ENCODE peak calls at places on chromosome 14, in seven cellular contexts. Y, N, S, R, D, P and B are unnamed samples.

GRCh38 chr14:67221248-67221981 is 19.8 kb upstream of the PALS1 start:
- DNase-seq in Y (no peak), N (no peak), S (peak; percentile 97), R (no peak), D (peak; percentile 53), P (peak; percentile 6), B (no peak)

GRCh38 chr14:99687284-99688209 is 3.4 kb downstream of the CYP46A1 start:
- DNase-seq in Y (no peak), N (peak; percentile 5), S (no peak), R (no peak), D (no peak), P (peak; percentile 15), B (no peak)

GRCh38 chr14:62667515-62667914 is 377.7 kb downstream of the KCNH5 start:
- DNase-seq in Y (no peak), N (no peak), S (no peak), R (no peak), D (no peak), P (no peak), B (no peak)

GRCh38 chr14:94992046-94992445 is 165.3 kb downstream of the DICER1 start:
- DNase-seq in Y (no peak), N (no peak), S (no peak), R (no peak), D (no peak), P (no peak), B (no peak)

GRCh38 chr14:67253076-67253635 is 11.9 kb downstream of the PALS1 start:
- DNase-seq in Y (no peak), N (no peak), S (no peak), R (no peak), D (no peak), P (no peak), B (no peak)

GRCh38 chr14:98705826-98706225 is 566.2 kb downstream of the BCL11B start:
- DNase-seq in Y (no peak), N (no peak), S (no peak), R (no peak), D (no peak), P (no peak), B (no peak)

GRCh38 chr14:68767248-68767645 is 25.6 kb downstream of the ZFP36L1 start:
- DNase-seq in Y (no peak), N (no peak), S (no peak), R (no peak), D (no peak), P (no peak), B (no peak)

GRCh38 chr14:44803239-44803905 is 158.4 kb downstream of the KLHL28 start:
- DNase-seq in Y (peak; percentile 8), N (no peak), S (peak; percentile 48), R (no peak), D (peak; percentile 87), P (peak; percentile 45), B (no peak)

GRCh38 chr14:24332094-24332983 is 2.5 kb downstream of the ADCY4 start:
- DNase-seq in Y (peak; percentile 60), N (peak; percentile 50), S (no peak), R (peak; percentile 82), D (peak; percentile 63), P (no peak), B (peak; percentile 88)

GRCh38 chr14:74907744-74908143 is 15.3 kb downstream of the RPS6KL1 start:
- DNase-seq in Y (no peak), N (no peak), S (no peak), R (no peak), D (no peak), P (no peak), B (no peak)

GRCh38 chr14:96398432-96398831 is 6.5 kb downstream of the AK7 start:
- DNase-seq in Y (no peak), N (no peak), S (no peak), R (no peak), D (no peak), P (no peak), B (no peak)

GRCh38 chr14:60161176-60162107 is 3.8 kb downstream of the DHRS7 start:
- DNase-seq in Y (no peak), N (peak; percentile 37), S (peak; percentile 57), R (no peak), D (peak; percentile 64), P (no peak), B (no peak)

GRCh38 chr14:99318091-99318958 is 46.3 kb upstream of the BCL11B start:
- DNase-seq in Y (no peak), N (no peak), S (no peak), R (no peak), D (no peak), P (no peak), B (peak; percentile 70)

GRCh38 chr14:26466862-26467261 is 131.0 kb downstream of the NOVA1 start:
- DNase-seq in Y (no peak), N (no peak), S (no peak), R (no peak), D (no peak), P (no peak), B (no peak)
- TF ChIP-seq CTCF in Y (no peak), N (no peak), S (no peak), R (no peak), D (no peak), P (no peak), B (no peak)

GRCh38 chr14:51328089-51328941 is 88.3 kb downstream of the TMX1 start:
- DNase-seq in Y (no peak), N (no peak), S (no peak), R (no peak), D (peak; percentile 77), P (no peak), B (no peak)
- H3K4me3 ChIP-seq in Y (no peak overlapping the region), N (no peak overlapping the region), S (no peak overlapping the region), R (no peak overlapping the region), D (no peak overlapping the region), P (no peak overlapping the region), B (no peak overlapping the region)

DNA sequence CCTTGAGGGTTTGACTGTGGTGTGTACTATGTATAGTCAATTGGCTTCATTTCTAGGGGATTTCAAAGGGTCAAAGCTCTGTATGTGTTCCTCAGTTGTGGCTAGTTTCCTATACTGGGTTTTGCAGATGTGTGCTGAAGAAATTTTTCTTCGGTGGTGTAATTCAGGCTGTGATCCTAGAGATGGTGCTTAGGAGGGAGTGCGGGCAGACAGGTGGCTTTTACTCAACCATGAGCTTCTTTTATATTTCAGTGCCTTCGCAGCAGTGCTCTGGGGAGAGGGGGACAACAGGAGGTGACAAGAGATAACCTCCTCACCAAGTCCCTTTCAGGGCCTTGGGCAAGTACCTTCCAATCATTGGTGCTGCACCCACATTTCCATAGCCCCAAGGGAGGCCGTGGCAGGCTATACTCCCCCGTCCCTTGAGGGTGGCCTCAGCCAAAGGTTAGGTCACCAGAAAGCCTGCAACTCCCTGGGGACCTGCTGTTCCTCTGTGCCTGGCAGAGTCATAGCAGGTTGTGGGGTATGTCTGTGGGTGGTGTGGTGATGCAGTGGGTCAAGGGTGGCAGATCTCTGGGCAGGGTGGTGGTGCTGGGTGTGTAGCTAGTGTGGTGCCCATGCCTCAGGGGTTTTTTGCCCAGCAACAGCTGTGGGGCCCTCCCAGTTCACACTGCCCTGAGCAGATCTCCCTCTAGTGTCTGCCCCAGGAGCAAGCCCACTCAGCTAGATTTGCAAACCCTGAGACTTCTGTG is 37.0 kb upstream of the TMX1 start:
- DNase-seq in Y (peak; percentile 81), N (no peak), S (no peak), R (no peak), D (no peak), P (no peak), B (no peak)
- TF ChIP-seq CTCF in Y (peak; percentile 38), N (no peak), S (no peak), R (no peak), D (no peak), P (no peak), B (no peak)

DNA sequence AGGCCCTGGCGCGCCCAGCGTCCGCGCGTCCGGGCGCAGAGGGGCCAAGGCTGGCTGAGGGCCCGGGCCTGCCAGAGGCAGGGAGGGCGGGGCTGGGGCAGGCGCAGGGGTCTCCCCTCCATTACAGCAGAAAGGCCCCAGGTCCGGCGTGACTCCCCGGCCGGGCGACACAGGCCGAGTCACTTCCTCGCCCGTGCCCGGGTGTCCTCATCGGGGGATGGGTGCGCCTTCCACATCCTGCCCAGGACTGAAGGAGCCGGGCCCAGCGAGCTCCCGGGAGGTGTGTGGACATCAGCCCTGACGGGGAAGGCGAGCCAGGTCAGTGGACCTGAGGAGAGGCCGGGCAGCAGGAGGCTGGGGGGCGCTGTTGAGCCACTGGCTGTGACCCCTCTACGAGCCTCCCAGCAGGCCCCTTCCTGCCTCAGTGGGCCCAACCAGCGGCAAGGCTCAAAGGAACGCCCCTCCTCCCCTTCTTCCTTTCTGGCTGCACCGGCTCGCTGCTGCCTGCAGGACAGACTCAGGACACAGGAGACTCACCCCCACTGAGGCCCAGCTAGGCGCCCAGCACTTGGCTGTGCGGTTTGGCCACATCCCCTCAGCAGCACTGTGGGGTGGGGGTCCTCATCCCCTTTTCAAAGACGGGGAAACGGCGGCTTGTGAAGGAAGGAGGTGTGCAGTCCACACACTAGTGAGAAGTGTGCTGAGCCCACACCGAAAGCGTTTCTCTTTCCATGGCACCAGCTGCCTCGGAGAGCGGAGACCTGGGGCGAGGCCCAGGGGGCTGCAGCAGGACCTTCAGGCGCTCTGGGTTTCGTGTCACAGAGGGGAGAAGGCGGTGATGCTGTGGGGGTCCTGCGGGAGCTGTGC is 606 bp downstream of the TNFAIP2 start:
- DNase-seq in Y (no peak), N (peak; percentile 19), S (peak; percentile 77), R (peak; percentile 56), D (peak; percentile 34), P (no peak), B (no peak)
- H3K4me3 ChIP-seq in Y (peak overlapping the region; percentile 79), N (peak overlapping the region; percentile 40), S (peak overlapping the region; percentile 81), R (peak overlapping the region; percentile 66), D (peak overlapping the region; percentile 68), P (peak overlapping the region; percentile 80), B (peak overlapping the region; percentile 55)

GRCh38 chr14:52455291-52456088 is 96.8 kb downstream of the TXNDC16 start:
- DNase-seq in Y (no peak), N (no peak), S (no peak), R (no peak), D (peak; percentile 71), P (no peak), B (no peak)
- TF ChIP-seq CTCF in Y (no peak), N (no peak), S (no peak), R (no peak), D (no peak), P (no peak), B (no peak)

GRCh38 chr14:47549886-47550285 is 125.5 kb downstream of the MDGA2 start:
- DNase-seq in Y (no peak), N (no peak), S (no peak), R (no peak), D (no peak), P (no peak), B (no peak)
- H3K4me3 ChIP-seq in Y (no peak overlapping the region), N (no peak overlapping the region), S (no peak overlapping the region), R (no peak overlapping the region), D (no peak overlapping the region), P (no peak overlapping the region), B (no peak overlapping the region)

GRCh38 chr14:100972134-100972905 is 68.8 kb upstream of the RTL1 start:
- DNase-seq in Y (no peak), N (no peak), S (no peak), R (no peak), D (no peak), P (no peak), B (no peak)
- TF ChIP-seq CTCF in Y (no peak), N (no peak), S (no peak), R (no peak), D (no peak), P (no peak), B (no peak)